ENCODE peak calls at places on chromosomes 13 and 19, in five cellular contexts. Z, P, N, O and J are unnamed samples. For H3K4me1, the result is how much of the 10 kb centered on the place peaks cover.

GRCh38 chr13:51158923-51159322 is 47.8 kb upstream of the C13orf42 start:
- DNase-seq in Z (no peak), P (no peak), N (no peak), O (no peak), J (no peak)

GRCh38 chr19:57558525-57558924 is 1.1 kb downstream of the ZNF550 start:
- DNase-seq in Z (no peak), P (no peak), N (peak), O (no peak), J (no peak)

GRCh38 chr13:71240906-71241305 is 626.1 kb downstream of the DACH1 start:
- DNase-seq in Z (no peak), P (no peak), N (peak), O (no peak), J (no peak)

GRCh38 chr13:44117351-44117750 is 237.6 kb downstream of the LACC1 start:
- DNase-seq in Z (no peak), P (no peak), N (peak), O (no peak), J (no peak)

GRCh38 chr13:109145631-109146030 is 516.2 kb downstream of the MYO16 start:
- DNase-seq in Z (peak), P (no peak), N (peak), O (no peak), J (peak)

GRCh38 chr19:13764821-13765394 is 586 bp downstream of the MRI1 start:
- DNase-seq in Z (no peak), P (no peak), N (peak), O (no peak), J (no peak)

GRCh38 chr13:78029891-78030290 is 111.3 kb upstream of the EDNRB start:
- DNase-seq in Z (no peak), P (no peak), N (no peak), O (no peak), J (no peak)

GRCh38 chr19:45901432-45901903 is 945 bp downstream of the MYPOP start:
- DNase-seq in Z (no peak), P (peak), N (peak), O (no peak), J (peak)

GRCh38 chr19:57947088-57947418 is 453 bp downstream of the ZNF256 start:
- DNase-seq in Z (no peak), P (no peak), N (peak), O (no peak), J (no peak)

GRCh38 chr13:43473437-43473836 is 313.3 kb downstream of the ENOX1 start:
- DNase-seq in Z (no peak), P (no peak), N (no peak), O (no peak), J (no peak)

GRCh38 chr19:14544977-14545715 is 15.8 kb downstream of the TECR start:
- DNase-seq in Z (no peak), P (no peak), N (no peak), O (no peak), J (no peak)

GRCh38 chr13:31049833-31050232 is 111.9 kb downstream of the HSPH1 start:
- DNase-seq in Z (no peak), P (no peak), N (no peak), O (no peak), J (no peak)

GRCh38 chr13:75635621-75636338 is at the start of gene LMO7:
- DNase-seq in Z (peak), P (peak), N (peak), O (no peak), J (peak)

GRCh38 chr13:49370390-49370789 is 73.5 kb downstream of the CAB39L start:
- DNase-seq in Z (peak), P (no peak), N (no peak), O (no peak), J (no peak)

GRCh38 chr13:70708744-70709143 is 600.5 kb upstream of the KLHL1 start:
- DNase-seq in Z (no peak), P (no peak), N (no peak), O (no peak), J (no peak)

GRCh38 chr19:45958763-45959516 is 14.7 kb downstream of the NOVA2 start:
- DNase-seq in Z (no peak), P (no peak), N (no peak), O (no peak), J (no peak)

GRCh38 chr13:51999525-51999924 is 11.7 kb downstream of the ATP7B start:
- DNase-seq in Z (no peak), P (no peak), N (no peak), O (no peak), J (peak)

GRCh38 chr13:113474179-113474578 is 16.3 kb downstream of the DCUN1D2 start:
- DNase-seq in Z (no peak), P (no peak), N (peak), O (no peak), J (peak)

GRCh38 chr19:45821103-45821521 is 6.0 kb upstream of the RSPH6A start:
- DNase-seq in Z (no peak), P (no peak), N (no peak), O (no peak), J (no peak)

GRCh38 chr13:91724591-91724990 is 326.2 kb downstream of the GPC5 start:
- DNase-seq in Z (no peak), P (no peak), N (no peak), O (no peak), J (no peak)

GRCh38 chr13:40102360-40102727 is 446.9 kb downstream of the COG6 start:
- DNase-seq in Z (no peak), P (no peak), N (no peak), O (no peak), J (no peak)

GRCh38 chr13:69291292-69291906 is 816.2 kb upstream of the ATXN8OS start:
- DNase-seq in Z (no peak), P (no peak), N (no peak), O (no peak), J (no peak)

GRCh38 chr19:34313188-34313587 is 51.8 kb upstream of the GPI start:
- DNase-seq in Z (no peak), P (no peak), N (peak), O (no peak), J (peak)

GRCh38 chr19:48741222-48741999 is 1.0 kb upstream of the RASIP1 start:
- DNase-seq in Z (no peak), P (peak), N (no peak), O (no peak), J (peak)

GRCh38 chr13:110450941-110451340 is 110.6 kb downstream of the RAB20 start:
- DNase-seq in Z (no peak), P (no peak), N (no peak), O (no peak), J (no peak)

GRCh38 chr13:43356566-43356965 is 333.2 kb downstream of the DNAJC15 start:
- DNase-seq in Z (no peak), P (no peak), N (no peak), O (no peak), J (peak)

GRCh38 chr13:110916671-110917142 is 1.8 kb upstream of the ANKRD10 start:
- DNase-seq in Z (no peak), P (no peak), N (peak), O (no peak), J (peak)

GRCh38 chr19:37506387-37507166 is at the start of gene ZNF793:
- DNase-seq in Z (peak), P (peak), N (peak), O (peak), J (peak)

GRCh38 chr13:37914781-37915391 is 45.3 kb upstream of the TRPC4 start:
- DNase-seq in Z (no peak), P (peak), N (peak), O (no peak), J (no peak)

GRCh38 chr19:35211545-35212230 is 16.9 kb downstream of the FAM187B start:
- DNase-seq in Z (no peak), P (no peak), N (no peak), O (no peak), J (no peak)

GRCh38 chr13:20193142-20193923 is 595 bp upstream of the GJB2 start:
- DNase-seq in Z (no peak), P (no peak), N (no peak), O (no peak), J (no peak)

GRCh38 chr13:101146101-101146898 is 270.0 kb downstream of the NALCN start:
- DNase-seq in Z (no peak), P (no peak), N (no peak), O (no peak), J (no peak)

GRCh38 chr13:113098163-113098732 is 7.3 kb upstream of the F7 start:
- DNase-seq in Z (no peak), P (no peak), N (no peak), O (no peak), J (peak)

GRCh38 chr19:11578342-11579142 is 1.1 kb upstream of the ACP5 start:
- DNase-seq in Z (no peak), P (peak), N (peak), O (no peak), J (peak)

GRCh38 chr13:32427852-32428580 is at the start of gene N4BP2L1:
- DNase-seq in Z (no peak), P (peak), N (peak), O (no peak), J (peak)

GRCh38 chr19:5470264-5470671 is 15.1 kb downstream of the ZNRF4 start:
- DNase-seq in Z (no peak), P (no peak), N (no peak), O (no peak), J (peak)
- H3K4me1 ChIP-seq in Z (under half), P (under half), N (under half), O (under half), J (under half)

GRCh38 chr19:54343868-54344267 is 4.9 kb upstream of the LILRA4 start:
- DNase-seq in Z (no peak), P (no peak), N (no peak), O (no peak), J (no peak)
- H2BK12ac ChIP-seq in Z (no peak), P (no peak), N (no peak), O (no peak), J (no peak)

GRCh38 chr13:36395280-36395679 is 37.0 kb upstream of the CCNA1 start:
- DNase-seq in Z (no peak), P (no peak), N (peak), O (no peak), J (peak)
- H3K4me1 ChIP-seq in Z (under half), P (under half), N (under half), O (under half), J (under half)

DNA sequence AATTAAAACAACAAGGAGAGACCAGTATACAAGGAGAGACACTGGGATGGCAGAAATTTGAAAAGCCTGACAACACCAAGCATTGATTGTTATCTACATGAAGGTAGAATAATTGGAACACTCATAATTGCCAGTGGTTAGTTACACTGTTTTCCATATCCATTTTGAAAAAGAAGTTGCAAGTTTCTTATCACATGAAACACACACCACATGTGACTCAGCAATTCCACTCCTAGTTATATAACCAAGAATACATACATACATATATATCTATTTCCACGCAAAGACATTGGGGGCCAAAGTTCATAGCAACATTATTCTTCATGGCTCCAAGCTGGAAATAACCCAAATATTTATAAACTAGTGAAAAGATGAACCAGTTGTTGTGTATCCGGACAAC is 15.2 kb upstream of the PABPC3 start:
- DNase-seq in Z (no peak), P (no peak), N (no peak), O (no peak), J (peak)
- H2BK12ac ChIP-seq in Z (no peak), P (no peak), N (no peak), O (no peak), J (no peak)